ENCODE peak calls at places on chromosome 16, in ten cellular contexts. Z is NCI-H2081; E is activated CD4-positive, alpha-beta T cell treated with anti-CD3 and anti-CD28 coated beads, Interleukin-2, amount 50 U/mL, for 1 hour; P is right cardiac atrium; N is sciatic nerve; C is prostate gland; G is HFF-Myc; X is heart left ventricle; Q is stimulated activated CD4-positive, alpha-beta T cell treated with anti-CD3 and anti-CD28 coated beads, Interleukin-1b, Interleukin-23, amount 100 ng/mL, for 48 hours; T is M059J. K is an unnamed sample.

GRCh38 chr16:56415849-56416248 is 9.5 kb downstream of the AMFR start:
- DNase-seq in Z (no peak), E (no peak), P (no peak), N (no peak), C (no peak), G (no peak), X (no peak), Q (no peak), T (no peak), K (no peak)

GRCh38 chr16:3020604-3021448 is 658 bp downstream of the TNFRSF12A start:
- DNase-seq in Z (peak), E (peak), P (peak), N (peak), C (peak), G (peak), X (peak), Q (peak), T (peak), K (peak)

GRCh38 chr16:1938316-1938715 is 4.7 kb downstream of the MSRB1 start:
- DNase-seq in Z (no peak), E (no peak), P (peak), N (no peak), C (no peak), G (no peak), X (no peak), Q (no peak), T (no peak), K (peak)

GRCh38 chr16:85668676-85669424 is 19.9 kb downstream of the GINS2 start:
- DNase-seq in Z (no peak), E (no peak), P (peak), N (no peak), C (no peak), G (no peak), X (no peak), Q (no peak), T (no peak), K (no peak)

GRCh38 chr16:57277586-57277985 is 6.9 kb downstream of the PLLP start:
- DNase-seq in Z (no peak), E (peak), P (no peak), N (no peak), C (no peak), G (peak), X (no peak), Q (peak), T (peak), K (no peak)

GRCh38 chr16:11114366-11115164 is 141.4 kb downstream of the SOCS1 start:
- DNase-seq in Z (no peak), E (no peak), P (no peak), N (no peak), C (no peak), G (no peak), X (no peak), Q (peak), T (no peak), K (no peak)

GRCh38 chr16:81905277-81905676 is 106.0 kb downstream of the SDR42E1 start:
- DNase-seq in Z (no peak), E (no peak), P (no peak), N (no peak), C (no peak), G (no peak), X (no peak), Q (no peak), T (no peak), K (no peak)

GRCh38 chr16:2019919-2020831 is 590 bp downstream of the NPW start:
- DNase-seq in Z (no peak), E (no peak), P (peak), N (no peak), C (no peak), G (no peak), X (no peak), Q (no peak), T (no peak), K (no peak)

GRCh38 chr16:86816930-86817625 is 238.7 kb downstream of the FOXL1 start:
- DNase-seq in Z (no peak), E (no peak), P (no peak), N (no peak), C (no peak), G (no peak), X (no peak), Q (no peak), T (no peak), K (no peak)

GRCh38 chr16:85541619-85542547 is 71.2 kb upstream of the GSE1 start:
- DNase-seq in Z (no peak), E (no peak), P (peak), N (no peak), C (no peak), G (no peak), X (no peak), Q (no peak), T (no peak), K (no peak)

GRCh38 chr16:20803192-20803560 is 3.1 kb downstream of the ERI2 start:
- DNase-seq in Z (no peak), E (no peak), P (no peak), N (no peak), C (no peak), G (no peak), X (no peak), Q (no peak), T (peak), K (no peak)

GRCh38 chr16:83579431-83579830 is 228.3 kb upstream of the HSBP1 start:
- DNase-seq in Z (no peak), E (no peak), P (no peak), N (no peak), C (no peak), G (no peak), X (no peak), Q (no peak), T (no peak), K (no peak)

GRCh38 chr16:30567991-30568638 is 3.4 kb downstream of the ZNF688 start:
- DNase-seq in Z (peak), E (peak), P (no peak), N (no peak), C (peak), G (no peak), X (no peak), Q (peak), T (peak), K (no peak)

GRCh38 chr16:73054732-73055481 is 7.0 kb upstream of the ZFHX3 start:
- DNase-seq in Z (peak), E (no peak), P (no peak), N (no peak), C (no peak), G (no peak), X (no peak), Q (no peak), T (peak), K (no peak)

GRCh38 chr16:87458424-87458915 is 34.4 kb downstream of the ZCCHC14 start:
- DNase-seq in Z (no peak), E (no peak), P (no peak), N (no peak), C (no peak), G (no peak), X (no peak), Q (no peak), T (no peak), K (no peak)

GRCh38 chr16:21184834-21185233 is 26.4 kb downstream of the LDAF1 start:
- DNase-seq in Z (no peak), E (no peak), P (no peak), N (no peak), C (no peak), G (no peak), X (no peak), Q (peak), T (no peak), K (no peak)

GRCh38 chr16:30896203-30896889 is at the start of gene CTF1:
- DNase-seq in Z (no peak), E (no peak), P (peak), N (peak), C (peak), G (peak), X (peak), Q (no peak), T (peak), K (peak)

GRCh38 chr16:27383511-27384243 is 18.3 kb upstream of the IL21R start:
- DNase-seq in Z (no peak), E (no peak), P (peak), N (no peak), C (no peak), G (no peak), X (peak), Q (no peak), T (no peak), K (peak)

GRCh38 chr16:86590501-86591144 is 12.3 kb downstream of the FOXL1 start:
- DNase-seq in Z (no peak), E (no peak), P (no peak), N (no peak), C (no peak), G (no peak), X (no peak), Q (no peak), T (peak), K (no peak)